ENCODE peak calls at places on chromosomes 12 and 14, in nine cellular contexts. One of them, this sample, is unnamed.

GRCh38 chr14:101873401-101873800 is 91.0 kb upstream of the DYNC1H1 start:
- DNase-seq in BE2C: no peak
- DNase-seq in frontal cortex: no peak
- DNase-seq in activated naive CD4-positive, alpha-beta T cell treated with anti-CD3 and anti-CD28 coated beads, Interleukin-2, amount 10 ng/mL, durations not matched to agents 7 days and 5 days: no peak
- DNase-seq in DMS153: no peak
- DNase-seq in GM23248: no peak
- DNase-seq in AG20443: no peak
- DNase-seq in T follicular helper cell: no peak
- DNase-seq in heart right ventricle: no peak
- DNase-seq in this sample: no peak

GRCh38 chr12:62128186-62128965 is 131.8 kb upstream of the USP15 start:
- DNase-seq in GM23248: no peak
- DNase-seq in AG20443: no peak
- DNase-seq in T follicular helper cell: no peak
- DNase-seq in BE2C: no peak
- DNase-seq in DMS153: no peak
- DNase-seq in heart right ventricle: no peak
- DNase-seq in activated naive CD4-positive, alpha-beta T cell treated with anti-CD3 and anti-CD28 coated beads, Interleukin-2, amount 10 ng/mL, durations not matched to agents 7 days and 5 days: no peak
- DNase-seq in frontal cortex: no peak
- DNase-seq in this sample: no peak

GRCh38 chr14:77885363-77885762 is 85.5 kb downstream of the ADCK1 start:
- DNase-seq in BE2C: peak
- DNase-seq in frontal cortex: no peak
- DNase-seq in activated naive CD4-positive, alpha-beta T cell treated with anti-CD3 and anti-CD28 coated beads, Interleukin-2, amount 10 ng/mL, durations not matched to agents 7 days and 5 days: no peak
- DNase-seq in DMS153: no peak
- DNase-seq in GM23248: no peak
- DNase-seq in heart right ventricle: no peak
- DNase-seq in T follicular helper cell: no peak
- DNase-seq in AG20443: no peak
- DNase-seq in this sample: no peak

GRCh38 chr12:115923851-115924250 is 353.6 kb downstream of the MED13L start:
- DNase-seq in BE2C: no peak
- DNase-seq in T follicular helper cell: no peak
- DNase-seq in DMS153: no peak
- DNase-seq in heart right ventricle: no peak
- DNase-seq in frontal cortex: no peak
- DNase-seq in AG20443: no peak
- DNase-seq in GM23248: no peak
- DNase-seq in activated naive CD4-positive, alpha-beta T cell treated with anti-CD3 and anti-CD28 coated beads, Interleukin-2, amount 10 ng/mL, durations not matched to agents 7 days and 5 days: no peak
- DNase-seq in this sample: no peak

GRCh38 chr14:64465856-64466554 is 706 bp downstream of the AKAP5 start:
- DNase-seq in frontal cortex: peak
- DNase-seq in BE2C: peak
- DNase-seq in AG20443: peak
- DNase-seq in T follicular helper cell: no peak
- DNase-seq in GM23248: peak
- DNase-seq in heart right ventricle: peak
- DNase-seq in DMS153: no peak
- DNase-seq in activated naive CD4-positive, alpha-beta T cell treated with anti-CD3 and anti-CD28 coated beads, Interleukin-2, amount 10 ng/mL, durations not matched to agents 7 days and 5 days: no peak
- DNase-seq in this sample: no peak

GRCh38 chr12:6821271-6821673 is 349 bp upstream of the GPR162 start:
- DNase-seq in heart right ventricle: peak
- DNase-seq in GM23248: peak
- DNase-seq in activated naive CD4-positive, alpha-beta T cell treated with anti-CD3 and anti-CD28 coated beads, Interleukin-2, amount 10 ng/mL, durations not matched to agents 7 days and 5 days: peak
- DNase-seq in DMS153: peak
- DNase-seq in BE2C: peak
- DNase-seq in frontal cortex: no peak
- DNase-seq in T follicular helper cell: no peak
- DNase-seq in AG20443: peak
- DNase-seq in this sample: peak

GRCh38 chr12:55256831-55257230 is 12.4 kb downstream of the OR6C74 start:
- DNase-seq in heart right ventricle: no peak
- DNase-seq in AG20443: no peak
- DNase-seq in activated naive CD4-positive, alpha-beta T cell treated with anti-CD3 and anti-CD28 coated beads, Interleukin-2, amount 10 ng/mL, durations not matched to agents 7 days and 5 days: no peak
- DNase-seq in DMS153: no peak
- DNase-seq in T follicular helper cell: no peak
- DNase-seq in frontal cortex: no peak
- DNase-seq in GM23248: no peak
- DNase-seq in BE2C: no peak
- DNase-seq in this sample: no peak

GRCh38 chr14:69861170-69861569 is 18.0 kb upstream of the SMOC1 start:
- DNase-seq in T follicular helper cell: no peak
- DNase-seq in DMS153: no peak
- DNase-seq in AG20443: no peak
- DNase-seq in frontal cortex: no peak
- DNase-seq in activated naive CD4-positive, alpha-beta T cell treated with anti-CD3 and anti-CD28 coated beads, Interleukin-2, amount 10 ng/mL, durations not matched to agents 7 days and 5 days: no peak
- DNase-seq in heart right ventricle: no peak
- DNase-seq in BE2C: no peak
- DNase-seq in GM23248: no peak
- DNase-seq in this sample: no peak

GRCh38 chr12:79955561-79955960 is 20.7 kb upstream of the PPP1R12A start:
- DNase-seq in AG20443: no peak
- DNase-seq in activated naive CD4-positive, alpha-beta T cell treated with anti-CD3 and anti-CD28 coated beads, Interleukin-2, amount 10 ng/mL, durations not matched to agents 7 days and 5 days: no peak
- DNase-seq in T follicular helper cell: no peak
- DNase-seq in BE2C: no peak
- DNase-seq in heart right ventricle: no peak
- DNase-seq in frontal cortex: no peak
- DNase-seq in DMS153: no peak
- DNase-seq in GM23248: no peak
- DNase-seq in this sample: no peak

GRCh38 chr14:23661542-23661941 is 25.4 kb downstream of the DHRS2 start:
- DNase-seq in activated naive CD4-positive, alpha-beta T cell treated with anti-CD3 and anti-CD28 coated beads, Interleukin-2, amount 10 ng/mL, durations not matched to agents 7 days and 5 days: no peak
- DNase-seq in GM23248: no peak
- DNase-seq in T follicular helper cell: no peak
- DNase-seq in DMS153: no peak
- DNase-seq in AG20443: no peak
- DNase-seq in frontal cortex: no peak
- DNase-seq in BE2C: no peak
- DNase-seq in heart right ventricle: no peak
- DNase-seq in this sample: no peak

GRCh38 chr14:94485944-94486841 is 10.2 kb upstream of the SERPINA9 start:
- DNase-seq in activated naive CD4-positive, alpha-beta T cell treated with anti-CD3 and anti-CD28 coated beads, Interleukin-2, amount 10 ng/mL, durations not matched to agents 7 days and 5 days: peak
- DNase-seq in BE2C: peak
- DNase-seq in heart right ventricle: peak
- DNase-seq in GM23248: peak
- DNase-seq in T follicular helper cell: peak
- DNase-seq in frontal cortex: peak
- DNase-seq in AG20443: peak
- DNase-seq in DMS153: peak
- DNase-seq in this sample: no peak

GRCh38 chr12:94152292-94153083 is 4.1 kb downstream of the PLXNC1 start:
- DNase-seq in BE2C: no peak
- DNase-seq in GM23248: no peak
- DNase-seq in activated naive CD4-positive, alpha-beta T cell treated with anti-CD3 and anti-CD28 coated beads, Interleukin-2, amount 10 ng/mL, durations not matched to agents 7 days and 5 days: no peak
- DNase-seq in heart right ventricle: no peak
- DNase-seq in T follicular helper cell: no peak
- DNase-seq in frontal cortex: no peak
- DNase-seq in AG20443: no peak
- DNase-seq in DMS153: no peak
- DNase-seq in this sample: no peak

GRCh38 chr12:109302358-109302757 is 6.7 kb downstream of the FOXN4 start:
- DNase-seq in frontal cortex: no peak
- DNase-seq in AG20443: no peak
- DNase-seq in activated naive CD4-positive, alpha-beta T cell treated with anti-CD3 and anti-CD28 coated beads, Interleukin-2, amount 10 ng/mL, durations not matched to agents 7 days and 5 days: no peak
- DNase-seq in heart right ventricle: no peak
- DNase-seq in GM23248: no peak
- DNase-seq in T follicular helper cell: no peak
- DNase-seq in DMS153: no peak
- DNase-seq in BE2C: no peak
- DNase-seq in this sample: peak

GRCh38 chr14:46580941-46581671 is 70.5 kb downstream of the RPL10L start:
- DNase-seq in BE2C: peak
- DNase-seq in T follicular helper cell: no peak
- DNase-seq in activated naive CD4-positive, alpha-beta T cell treated with anti-CD3 and anti-CD28 coated beads, Interleukin-2, amount 10 ng/mL, durations not matched to agents 7 days and 5 days: no peak
- DNase-seq in frontal cortex: no peak
- DNase-seq in GM23248: peak
- DNase-seq in AG20443: no peak
- DNase-seq in heart right ventricle: no peak
- DNase-seq in DMS153: no peak
- DNase-seq in this sample: peak

GRCh38 chr14:73818821-73819220 is 32.8 kb upstream of the PTGR2 start:
- DNase-seq in BE2C: no peak
- DNase-seq in heart right ventricle: no peak
- DNase-seq in DMS153: no peak
- DNase-seq in frontal cortex: no peak
- DNase-seq in AG20443: no peak
- DNase-seq in activated naive CD4-positive, alpha-beta T cell treated with anti-CD3 and anti-CD28 coated beads, Interleukin-2, amount 10 ng/mL, durations not matched to agents 7 days and 5 days: no peak
- DNase-seq in GM23248: no peak
- DNase-seq in T follicular helper cell: no peak
- DNase-seq in this sample: no peak

GRCh38 chr12:57735198-57735855 is 3.2 kb downstream of the AGAP2 start:
- DNase-seq in DMS153: no peak
- DNase-seq in frontal cortex: no peak
- DNase-seq in BE2C: no peak
- DNase-seq in activated naive CD4-positive, alpha-beta T cell treated with anti-CD3 and anti-CD28 coated beads, Interleukin-2, amount 10 ng/mL, durations not matched to agents 7 days and 5 days: no peak
- DNase-seq in GM23248: peak
- DNase-seq in heart right ventricle: no peak
- DNase-seq in T follicular helper cell: no peak
- DNase-seq in AG20443: no peak
- DNase-seq in this sample: no peak

GRCh38 chr14:65440230-65440629 is 27.7 kb downstream of the FUT8 start:
- DNase-seq in DMS153: no peak
- DNase-seq in T follicular helper cell: no peak
- DNase-seq in activated naive CD4-positive, alpha-beta T cell treated with anti-CD3 and anti-CD28 coated beads, Interleukin-2, amount 10 ng/mL, durations not matched to agents 7 days and 5 days: no peak
- DNase-seq in BE2C: no peak
- DNase-seq in heart right ventricle: no peak
- DNase-seq in AG20443: no peak
- DNase-seq in GM23248: no peak
- DNase-seq in frontal cortex: no peak
- DNase-seq in this sample: no peak

GRCh38 chr14:84351646-84352045 is 1178.3 kb upstream of the FLRT2 start:
- DNase-seq in frontal cortex: no peak
- DNase-seq in AG20443: no peak
- DNase-seq in DMS153: no peak
- DNase-seq in activated naive CD4-positive, alpha-beta T cell treated with anti-CD3 and anti-CD28 coated beads, Interleukin-2, amount 10 ng/mL, durations not matched to agents 7 days and 5 days: no peak
- DNase-seq in GM23248: no peak
- DNase-seq in BE2C: no peak
- DNase-seq in heart right ventricle: no peak
- DNase-seq in T follicular helper cell: no peak
- DNase-seq in this sample: no peak

GRCh38 chr12:915090-915489 is 34.4 kb downstream of the RAD52 start:
- DNase-seq in AG20443: no peak
- DNase-seq in T follicular helper cell: no peak
- DNase-seq in heart right ventricle: no peak
- DNase-seq in BE2C: no peak
- DNase-seq in DMS153: no peak
- DNase-seq in frontal cortex: no peak
- DNase-seq in activated naive CD4-positive, alpha-beta T cell treated with anti-CD3 and anti-CD28 coated beads, Interleukin-2, amount 10 ng/mL, durations not matched to agents 7 days and 5 days: no peak
- DNase-seq in GM23248: no peak
- DNase-seq in this sample: peak

GRCh38 chr12:85280138-85280983 is at the start of gene ALX1:
- DNase-seq in T follicular helper cell: no peak
- DNase-seq in DMS153: peak
- DNase-seq in activated naive CD4-positive, alpha-beta T cell treated with anti-CD3 and anti-CD28 coated beads, Interleukin-2, amount 10 ng/mL, durations not matched to agents 7 days and 5 days: peak
- DNase-seq in AG20443: peak
- DNase-seq in heart right ventricle: no peak
- DNase-seq in GM23248: peak
- DNase-seq in BE2C: no peak
- DNase-seq in frontal cortex: no peak
- DNase-seq in this sample: no peak